ENCODE peak calls at places on chromosome 16, in ten cellular contexts. F is endothelial cell of umbilical vein, D is mucosa of descending colon, U is A549, X is heart right ventricle, M is GM23338, H is transverse colon, T is astrocyte of the cerebellum, V is cardiac muscle cell, S is fibroblast of lung. Q is an unnamed sample.

GRCh38 chr16:68290455-68290854 is 20.3 kb downstream of the SLC7A6OS start:
- DNase-seq in F (no peak), D (no peak), U (no peak), X (no peak), M (no peak), H (no peak), T (no peak), V (no peak), S (no peak), Q (no peak)

GRCh38 chr16:22008215-22009142 is 568 bp downstream of the MOSMO start:
- DNase-seq in F (no peak), D (peak; percentile 59), U (peak; percentile 35), X (peak; percentile 40), M (peak; percentile 62), H (peak; percentile 24), T (no peak), V (no peak), S (no peak), Q (no peak)

GRCh38 chr16:8924214-8924613 is 39.5 kb downstream of the USP7 start:
- DNase-seq in F (no peak), D (peak; percentile 81), U (no peak), X (peak; percentile 49), M (no peak), H (peak; percentile 76), T (no peak), V (no peak), S (no peak), Q (no peak)

GRCh38 chr16:87185313-87185712 is 131.9 kb downstream of the C16orf95 start:
- DNase-seq in F (no peak), D (no peak), U (no peak), X (no peak), M (no peak), H (no peak), T (no peak), V (no peak), S (no peak), Q (no peak)

GRCh38 chr16:79964104-79964503 is 363.6 kb upstream of the MAF start:
- DNase-seq in F (no peak), D (no peak), U (no peak), X (no peak), M (no peak), H (no peak), T (no peak), V (no peak), S (no peak), Q (no peak)

GRCh38 chr16:57871457-57871856 is 69.2 kb upstream of the KIFC3 start:
- DNase-seq in F (peak; percentile 40), D (no peak), U (peak; percentile 52), X (no peak), M (no peak), H (no peak), T (no peak), V (peak; percentile 36), S (peak; percentile 31), Q (no peak)

GRCh38 chr16:64182985-64183384 is 938.9 kb downstream of the CDH11 start:
- DNase-seq in F (peak; percentile 11), D (no peak), U (no peak), X (no peak), M (no peak), H (no peak), T (no peak), V (no peak), S (peak; percentile 57), Q (no peak)

GRCh38 chr16:4703906-4704305 is 10.5 kb downstream of the NUDT16L1 start:
- DNase-seq in F (no peak), D (no peak), U (no peak), X (no peak), M (no peak), H (no peak), T (no peak), V (no peak), S (no peak), Q (no peak)

GRCh38 chr16:49150341-49150740 is 131.3 kb downstream of the CBLN1 start:
- DNase-seq in F (no peak), D (no peak), U (no peak), X (no peak), M (no peak), H (no peak), T (no peak), V (no peak), S (no peak), Q (no peak)

GRCh38 chr16:66315210-66315825 is 51.2 kb upstream of the CDH5 start:
- DNase-seq in F (peak; percentile 73), D (no peak), U (peak; percentile 89), X (peak; percentile 25), M (peak; percentile 86), H (peak; percentile 67), T (peak; percentile 59), V (peak; percentile 88), S (peak; percentile 77), Q (peak; percentile 15)

GRCh38 chr16:84524346-84524920 is 20.0 kb upstream of the MEAK7 start:
- DNase-seq in F (no peak), D (peak; percentile 43), U (no peak), X (no peak), M (no peak), H (no peak), T (peak; percentile 46), V (no peak), S (no peak), Q (no peak)

GRCh38 chr16:84529607-84530006 is 25.1 kb upstream of the MEAK7 start:
- DNase-seq in F (no peak), D (no peak), U (no peak), X (no peak), M (no peak), H (no peak), T (no peak), V (no peak), S (no peak), Q (no peak)

GRCh38 chr16:84528317-84528716 is 23.9 kb upstream of the MEAK7 start:
- DNase-seq in F (no peak), D (no peak), U (no peak), X (no peak), M (no peak), H (no peak), T (no peak), V (no peak), S (no peak), Q (no peak)

GRCh38 chr16:84527486-84528269 is 23.2 kb upstream of the MEAK7 start:
- DNase-seq in F (no peak), D (no peak), U (no peak), X (no peak), M (no peak), H (no peak), T (no peak), V (peak; percentile 29), S (no peak), Q (no peak)

DNA sequence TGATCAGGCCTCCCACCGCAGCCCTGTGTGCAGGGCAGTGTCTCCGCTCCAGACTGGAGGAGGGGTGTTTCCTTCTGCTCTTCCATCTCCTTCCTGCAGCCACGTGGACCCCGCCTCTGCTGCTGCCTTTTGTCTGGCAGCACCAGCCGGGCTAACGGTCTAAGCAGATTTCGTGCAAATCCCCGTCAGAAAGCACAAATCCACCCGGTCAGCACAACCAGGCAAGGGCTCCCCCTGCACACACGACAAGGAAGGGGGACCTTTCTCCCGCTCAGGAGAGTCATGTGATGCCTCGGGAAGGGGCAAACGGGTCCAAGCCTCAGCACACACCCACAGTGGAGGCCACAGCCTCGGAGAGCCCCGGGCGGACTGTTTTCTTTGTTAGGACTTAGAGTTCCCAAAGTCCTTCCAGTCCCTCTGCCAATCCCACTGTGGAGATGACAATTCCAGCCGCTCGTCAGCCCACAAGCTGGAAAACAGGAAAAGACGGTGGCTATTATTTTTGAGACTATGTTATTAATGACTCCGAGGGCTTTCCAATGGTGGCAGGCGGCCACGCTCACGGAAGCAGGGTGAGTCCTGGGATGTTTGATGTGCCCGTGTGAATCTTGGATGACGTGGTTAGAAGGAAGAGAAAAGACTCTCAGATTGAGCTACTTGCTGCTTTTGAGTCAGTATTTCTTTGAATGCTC is 22.5 kb upstream of the MEAK7 start:
- DNase-seq in F (peak; percentile 76), D (no peak), U (no peak), X (peak; percentile 41), M (no peak), H (no peak), T (peak; percentile 36), V (peak; percentile 55), S (peak; percentile 49), Q (no peak)
- H3K4me3 ChIP-seq in F (no peak overlapping the region), D (no peak overlapping the region), U (no peak overlapping the region), X (peak overlapping the region; percentile 25), M (no peak overlapping the region), H (no peak overlapping the region), T (no peak overlapping the region), V (no peak overlapping the region), S (peak overlapping the region; percentile 9), Q (no peak overlapping the region)

GRCh38 chr16:89453662-89454321 is 36.6 kb downstream of the ANKRD11 start:
- DNase-seq in F (peak; percentile 48), D (no peak), U (peak; percentile 56), X (peak; percentile 29), M (no peak), H (no peak), T (no peak), V (peak; percentile 52), S (no peak), Q (no peak)
- TF ChIP-seq CTCF in F (peak; percentile 43), D (peak; percentile 13), U (no peak), X (peak; percentile 31), M (peak; percentile 38), H (peak; percentile 25), T (peak; percentile 40), V (peak; percentile 43), S (peak; percentile 4), Q (peak; percentile 49)

DNA sequence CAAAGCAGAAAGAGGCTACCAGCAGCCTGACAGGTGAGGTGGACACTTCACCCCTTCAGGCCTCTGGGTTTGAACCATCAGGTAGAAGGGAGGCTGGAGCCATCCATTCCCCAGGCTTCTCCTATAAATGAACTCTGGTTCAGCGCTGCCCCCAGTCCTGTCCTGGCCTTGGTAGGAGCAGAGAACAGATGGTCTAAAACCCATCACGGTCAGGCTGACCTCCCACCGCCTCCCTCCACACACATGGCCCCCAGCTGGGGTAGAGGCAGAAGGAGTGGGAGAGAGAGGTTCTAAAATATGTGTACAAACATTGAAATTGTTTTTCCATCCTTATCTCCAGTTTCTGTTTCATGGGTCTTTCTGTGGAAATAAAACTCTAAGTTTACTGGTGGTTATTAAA is 59.7 kb upstream of the DNAJA2 start:
- DNase-seq in F (no peak), D (no peak), U (no peak), X (no peak), M (no peak), H (no peak), T (no peak), V (no peak), S (no peak), Q (no peak)
- H3K4me3 ChIP-seq in F (no peak overlapping the region), D (no peak overlapping the region), U (no peak overlapping the region), X (no peak overlapping the region), M (no peak overlapping the region), H (no peak overlapping the region), T (no peak overlapping the region), V (no peak overlapping the region), S (no peak overlapping the region), Q (no peak overlapping the region)

DNA sequence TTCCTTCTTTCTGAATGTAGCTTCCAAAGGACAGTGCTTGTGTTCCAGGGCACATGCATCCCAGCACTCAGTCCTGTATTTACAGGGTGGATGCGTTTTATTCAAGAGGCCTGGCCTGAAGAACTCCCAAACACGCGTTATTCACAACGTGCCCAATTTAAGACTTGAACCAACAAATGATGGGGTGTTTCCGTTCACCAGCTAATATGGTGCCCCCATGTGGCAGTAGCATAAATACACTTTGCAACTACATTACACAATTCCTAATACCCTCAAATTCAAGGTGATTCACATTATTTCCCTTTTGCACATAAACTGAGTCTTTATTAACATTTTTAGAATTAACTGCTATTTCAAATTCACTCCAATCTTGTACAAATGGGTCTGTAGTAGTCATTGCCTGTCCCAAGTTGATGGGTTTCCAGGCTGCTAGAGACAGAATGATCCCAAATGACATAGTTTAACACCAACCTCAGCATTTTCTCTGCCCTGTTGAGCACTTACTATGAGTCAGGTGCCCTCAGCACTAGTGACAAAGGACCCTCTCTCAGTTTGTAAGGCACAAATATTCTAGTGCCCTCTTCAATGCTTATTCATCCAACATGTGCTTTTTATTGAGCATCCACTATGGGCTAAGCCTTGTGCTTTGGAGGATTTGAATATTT is 26.9 kb downstream of the HSD17B2 start:
- DNase-seq in F (peak; percentile 55), D (no peak), U (peak; percentile 47), X (no peak), M (peak; percentile 53), H (no peak), T (no peak), V (peak; percentile 40), S (peak; percentile 25), Q (no peak)
- TF ChIP-seq CTCF in F (peak; percentile 59), D (peak; percentile 18), U (peak; percentile 59), X (peak; percentile 29), M (peak; percentile 76), H (peak; percentile 25), T (peak; percentile 25), V (peak; percentile 35), S (peak; percentile 35), Q (peak; percentile 79)

Q was measured in epithelial cell of proximal tubule.